ENCODE peak calls at places on chromosomes 5 and 9, in eight cellular contexts. One of them, this sample, is unnamed.

GRCh38 chr9:14245901-14246525 is 67.9 kb downstream of the NFIB start:
- DNase-seq in left kidney: no peak
- DNase-seq in dorsolateral prefrontal cortex: no peak
- DNase-seq in activated CD4-positive, alpha-beta T cell treated with anti-CD3 and anti-CD28 coated beads, Interleukin-2, amount 50 U/mL, for 48 hours: no peak
- DNase-seq in fibroblast of pulmonary artery: peak; percentile 78
- DNase-seq in HCEC 1CT: no peak
- DNase-seq in NCI-H1417 treated with DMSO at 0.1 percent for 48 hours: no peak
- DNase-seq in GM18507: no peak
- DNase-seq in this sample: no peak

GRCh38 chr9:110257097-110257955 is 1.0 kb upstream of the TXN start:
- DNase-seq in left kidney: peak; percentile 15
- DNase-seq in dorsolateral prefrontal cortex: no peak
- DNase-seq in activated CD4-positive, alpha-beta T cell treated with anti-CD3 and anti-CD28 coated beads, Interleukin-2, amount 50 U/mL, for 48 hours: peak; percentile 35
- DNase-seq in fibroblast of pulmonary artery: peak; percentile 19
- DNase-seq in HCEC 1CT: no peak
- DNase-seq in NCI-H1417 treated with DMSO at 0.1 percent for 48 hours: no peak
- DNase-seq in GM18507: no peak
- DNase-seq in this sample: peak; percentile 56

GRCh38 chr9:133717113-133718031 is 20.8 kb downstream of the SARDH start:
- DNase-seq in left kidney: no peak
- DNase-seq in dorsolateral prefrontal cortex: peak; percentile 38
- DNase-seq in activated CD4-positive, alpha-beta T cell treated with anti-CD3 and anti-CD28 coated beads, Interleukin-2, amount 50 U/mL, for 48 hours: no peak
- DNase-seq in fibroblast of pulmonary artery: no peak
- DNase-seq in HCEC 1CT: no peak
- DNase-seq in NCI-H1417 treated with DMSO at 0.1 percent for 48 hours: no peak
- DNase-seq in GM18507: no peak
- DNase-seq in this sample: no peak

GRCh38 chr9:119289740-119290139 is 79.5 kb downstream of the BRINP1 start:
- DNase-seq in left kidney: peak; percentile 74
- DNase-seq in dorsolateral prefrontal cortex: no peak
- DNase-seq in activated CD4-positive, alpha-beta T cell treated with anti-CD3 and anti-CD28 coated beads, Interleukin-2, amount 50 U/mL, for 48 hours: no peak
- DNase-seq in fibroblast of pulmonary artery: peak; percentile 28
- DNase-seq in HCEC 1CT: no peak
- DNase-seq in NCI-H1417 treated with DMSO at 0.1 percent for 48 hours: no peak
- DNase-seq in GM18507: peak; percentile 4
- DNase-seq in this sample: peak; percentile 43

GRCh38 chr5:59021286-59021673 is 438.4 kb downstream of the RAB3C start:
- DNase-seq in left kidney: peak; percentile 96
- DNase-seq in dorsolateral prefrontal cortex: no peak
- DNase-seq in activated CD4-positive, alpha-beta T cell treated with anti-CD3 and anti-CD28 coated beads, Interleukin-2, amount 50 U/mL, for 48 hours: no peak
- DNase-seq in fibroblast of pulmonary artery: no peak
- DNase-seq in HCEC 1CT: no peak
- DNase-seq in NCI-H1417 treated with DMSO at 0.1 percent for 48 hours: peak; percentile 52
- DNase-seq in GM18507: no peak
- DNase-seq in this sample: peak; percentile 88

GRCh38 chr9:20591223-20591622 is 31.1 kb downstream of the MLLT3 start:
- DNase-seq in left kidney: no peak
- DNase-seq in dorsolateral prefrontal cortex: no peak
- DNase-seq in activated CD4-positive, alpha-beta T cell treated with anti-CD3 and anti-CD28 coated beads, Interleukin-2, amount 50 U/mL, for 48 hours: no peak
- DNase-seq in fibroblast of pulmonary artery: no peak
- DNase-seq in HCEC 1CT: peak; percentile 49
- DNase-seq in NCI-H1417 treated with DMSO at 0.1 percent for 48 hours: no peak
- DNase-seq in GM18507: no peak
- DNase-seq in this sample: no peak

GRCh38 chr9:110869931-110870330 is 168.3 kb downstream of the LPAR1 start:
- DNase-seq in left kidney: no peak
- DNase-seq in dorsolateral prefrontal cortex: no peak
- DNase-seq in activated CD4-positive, alpha-beta T cell treated with anti-CD3 and anti-CD28 coated beads, Interleukin-2, amount 50 U/mL, for 48 hours: no peak
- DNase-seq in fibroblast of pulmonary artery: no peak
- DNase-seq in HCEC 1CT: no peak
- DNase-seq in NCI-H1417 treated with DMSO at 0.1 percent for 48 hours: no peak
- DNase-seq in GM18507: no peak
- DNase-seq in this sample: no peak

GRCh38 chr5:177475563-177476427 is 2.4 kb upstream of the DBN1 start:
- DNase-seq in left kidney: no peak
- DNase-seq in dorsolateral prefrontal cortex: no peak
- DNase-seq in activated CD4-positive, alpha-beta T cell treated with anti-CD3 and anti-CD28 coated beads, Interleukin-2, amount 50 U/mL, for 48 hours: no peak
- DNase-seq in fibroblast of pulmonary artery: no peak
- DNase-seq in HCEC 1CT: no peak
- DNase-seq in NCI-H1417 treated with DMSO at 0.1 percent for 48 hours: no peak
- DNase-seq in GM18507: no peak
- DNase-seq in this sample: no peak

GRCh38 chr9:136886610-136887597 is 588 bp downstream of the TRAF2 start:
- DNase-seq in left kidney: peak; percentile 73
- DNase-seq in dorsolateral prefrontal cortex: no peak
- DNase-seq in activated CD4-positive, alpha-beta T cell treated with anti-CD3 and anti-CD28 coated beads, Interleukin-2, amount 50 U/mL, for 48 hours: peak; percentile 49
- DNase-seq in fibroblast of pulmonary artery: no peak
- DNase-seq in HCEC 1CT: peak; percentile 12
- DNase-seq in NCI-H1417 treated with DMSO at 0.1 percent for 48 hours: no peak
- DNase-seq in GM18507: peak; percentile 65
- DNase-seq in this sample: peak; percentile 44